ENCODE peak calls at places on chromosomes 2 and 18, in seven cellular contexts. V, O, Y, K, Z, X and J are unnamed samples.
A peak's percentile ranks its signal among the peaks of the same experiment; 100 is the strongest.

GRCh38 chr2:85795331-85796045 is 41.7 kb downstream of the ATOH8 start:
- DNase-seq in V (no peak), X (no peak), Y (no peak), K (no peak), Z (no peak), O (no peak), J (no peak)

GRCh38 chr2:85160946-85161625 is 27.9 kb downstream of the TCF7L1 start:
- DNase-seq in O (no peak), Y (peak; percentile 27), X (no peak), K (no peak), V (no peak), Z (no peak), J (no peak)

GRCh38 chr2:42859006-42859552 is 66.7 kb upstream of the HAAO start:
- DNase-seq in X (peak; percentile 90), V (peak; percentile 76), K (peak; percentile 94), Y (peak; percentile 78), Z (peak; percentile 81), O (peak; percentile 88), J (peak; percentile 60)

GRCh38 chr2:189528617-189529016 is 52.0 kb downstream of the SLC40A1 start:
- DNase-seq in Y (no peak), X (no peak), Z (no peak), V (no peak), O (no peak), K (no peak), J (no peak)

GRCh38 chr2:211879323-211879722 is 659.3 kb downstream of the ERBB4 start:
- DNase-seq in Z (peak; percentile 12), K (no peak), X (no peak), Y (peak; percentile 6), V (peak; percentile 31), O (no peak), J (no peak)

GRCh38 chr2:98501896-98502295 is 57.2 kb downstream of the INPP4A start:
- DNase-seq in Y (no peak), O (no peak), K (no peak), V (no peak), Z (no peak), X (peak; percentile 97), J (no peak)

GRCh38 chr2:128642801-128643200 is 324.1 kb upstream of the HS6ST1 start:
- DNase-seq in O (no peak), Y (no peak), X (no peak), Z (no peak), V (no peak), K (no peak), J (no peak)

GRCh38 chr18:79586436-79587297 is 92.9 kb upstream of the CTDP1 start:
- DNase-seq in Y (no peak), X (no peak), Z (no peak), V (no peak), K (no peak), O (no peak), J (peak; percentile 19)

GRCh38 chr18:35982404-35983114 is 10.1 kb downstream of the RMP24 start:
- DNase-seq in X (no peak), V (peak; percentile 25), Y (no peak), Z (peak; percentile 92), O (no peak), K (no peak), J (no peak)

GRCh38 chr2:130336877-130337734 is 5.6 kb upstream of the IMP4 start:
- DNase-seq in Z (peak; percentile 77), O (peak; percentile 95), V (peak; percentile 88), K (peak; percentile 96), Y (peak; percentile 94), X (peak; percentile 84), J (peak; percentile 94)

GRCh38 chr2:27705851-27706622 is 42.3 kb downstream of the SLC4A1AP start:
- DNase-seq in X (peak; percentile 10), Y (peak; percentile 87), K (no peak), V (peak; percentile 89), Z (peak; percentile 99), O (no peak), J (no peak)

GRCh38 chr2:47310801-47311560 is 92.0 kb upstream of the MSH2 start:
- DNase-seq in K (no peak), X (no peak), Z (no peak), V (no peak), O (no peak), Y (no peak), J (no peak)

GRCh38 chr2:170144758-170145157 is 33.2 kb upstream of the MYO3B start:
- DNase-seq in Z (no peak), V (no peak), K (no peak), O (no peak), X (no peak), Y (no peak), J (no peak)

GRCh38 chr2:166573393-166573792 is 79.3 kb upstream of the SCN7A start:
- DNase-seq in X (no peak), Z (peak; percentile 77), V (peak; percentile 56), K (no peak), O (peak; percentile 17), Y (peak; percentile 91), J (peak; percentile 38)

GRCh38 chr18:46916551-46917107 is 678 bp downstream of the PIAS2 start:
- DNase-seq in V (peak; percentile 57), K (peak; percentile 63), Z (peak; percentile 36), O (peak; percentile 23), Y (peak; percentile 54), X (peak; percentile 12), J (peak; percentile 39)

DNA sequence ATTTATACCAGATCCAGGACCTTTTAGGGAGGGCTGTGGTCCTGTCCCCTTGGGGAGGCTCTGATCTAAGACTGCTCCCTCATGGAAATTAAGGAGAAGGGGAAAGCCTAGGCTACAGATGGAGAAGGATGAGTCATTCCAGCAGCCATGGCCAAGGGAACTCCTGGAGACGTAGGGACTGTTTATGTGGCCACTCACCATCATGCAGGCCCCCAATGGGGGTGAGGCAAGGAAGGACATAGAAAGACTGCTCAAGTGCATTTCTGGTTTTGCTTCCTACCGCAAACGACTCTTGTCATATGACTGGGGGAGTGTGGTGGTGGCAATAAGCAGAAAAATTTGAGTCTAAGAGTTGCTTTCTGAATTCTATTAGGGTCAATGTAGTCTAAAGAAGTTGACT is 54.0 kb upstream of the CYP1B1 start:
- DNase-seq in Z (peak; percentile 50), K (no peak), Y (no peak), O (no peak), V (peak; percentile 57), X (peak; percentile 41), J (no peak)
- H3K18ac ChIP-seq in Z (no peak overlapping the region), K (no peak overlapping the region), Y (no peak overlapping the region), O (no peak overlapping the region), V (peak overlapping the region; percentile 70), X (no peak overlapping the region), J (no peak overlapping the region)

GRCh38 chr2:178361588-178361987 is 89.4 kb downstream of the PRKRA start:
- DNase-seq in K (no peak), X (no peak), Z (no peak), O (no peak), Y (no peak), V (no peak), J (no peak)

GRCh38 chr2:178365116-178365515 is 85.9 kb downstream of the PRKRA start:
- DNase-seq in O (no peak), K (no peak), Z (no peak), X (no peak), Y (no peak), V (no peak), J (no peak)

GRCh38 chr2:178363252-178363651 is 87.7 kb downstream of the PRKRA start:
- DNase-seq in V (peak; percentile 27), X (peak; percentile 35), Y (no peak), Z (peak; percentile 83), O (no peak), K (no peak), J (no peak)

GRCh38 chr2:178359192-178359912 is 91.6 kb downstream of the PRKRA start:
- DNase-seq in K (no peak), Z (no peak), X (no peak), O (no peak), V (no peak), Y (no peak), J (no peak)
- H3K18ac ChIP-seq in K (no peak overlapping the region), Z (no peak overlapping the region), X (no peak overlapping the region), O (no peak overlapping the region), V (no peak overlapping the region), Y (no peak overlapping the region), J (no peak overlapping the region)

DNA sequence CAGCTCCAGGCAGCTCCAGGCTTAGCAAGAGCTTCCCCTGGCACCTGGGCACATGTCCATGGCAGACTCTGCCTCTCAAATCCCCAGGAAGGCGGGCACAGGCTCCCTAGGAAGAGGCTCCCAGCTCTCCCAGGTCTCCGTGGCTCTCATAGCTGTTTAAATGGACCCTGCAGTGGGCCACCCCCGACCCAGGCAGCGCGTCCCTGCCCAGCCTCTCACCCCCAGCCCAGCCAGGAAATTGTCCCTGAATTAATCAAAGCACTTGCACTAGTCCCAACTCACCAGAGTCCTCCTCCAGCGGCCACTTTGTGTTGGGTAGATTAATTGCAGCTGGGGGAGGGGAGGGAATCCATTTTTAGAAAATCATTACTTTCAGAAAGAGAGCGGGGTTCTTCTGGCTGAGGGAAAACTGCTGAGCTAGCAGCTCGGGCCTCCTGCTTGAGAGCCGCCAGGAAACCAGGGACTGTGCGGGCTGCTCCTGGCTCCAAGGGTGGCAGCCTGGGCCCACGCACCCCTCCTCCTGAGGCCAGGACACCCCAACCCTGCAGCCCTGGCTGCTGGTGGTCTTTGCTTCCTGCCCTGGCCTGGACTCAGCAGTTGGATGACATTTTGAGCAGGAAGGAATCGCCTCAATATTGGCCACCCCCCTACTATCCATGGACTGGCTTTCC is 36.0 kb downstream of the SMAD7 start:
- DNase-seq in Z (no peak), O (no peak), Y (no peak), X (no peak), K (no peak), V (no peak), J (peak; percentile 27)
- H3K18ac ChIP-seq in Z (no peak overlapping the region), O (peak overlapping the region; percentile 92), Y (no peak overlapping the region), X (peak overlapping the region; percentile 50), K (no peak overlapping the region), V (peak overlapping the region; percentile 3), J (no peak overlapping the region)

DNA sequence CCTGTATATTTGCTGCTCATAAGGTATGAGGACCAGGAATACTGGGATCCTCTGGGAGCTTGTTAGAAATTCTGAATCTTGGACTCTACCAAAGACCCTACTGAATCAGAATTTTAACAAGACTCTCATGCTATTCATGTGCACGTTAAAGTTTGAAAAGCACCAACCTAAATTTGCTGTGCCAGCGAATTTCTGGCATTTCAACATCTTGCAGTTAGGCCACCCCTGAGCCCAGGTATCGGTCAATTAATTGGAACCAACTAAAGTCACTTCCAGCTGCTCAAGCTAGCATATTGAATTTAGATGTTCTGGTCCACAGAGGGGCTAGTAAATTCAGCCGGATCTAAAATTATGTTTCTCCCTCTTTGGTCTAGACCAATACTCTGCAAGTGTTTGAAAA is 72.3 kb downstream of the SKA1 start:
- DNase-seq in Z (no peak), V (no peak), K (no peak), Y (no peak), X (no peak), O (no peak), J (no peak)
- H3K18ac ChIP-seq in Z (no peak overlapping the region), V (no peak overlapping the region), K (no peak overlapping the region), Y (no peak overlapping the region), X (no peak overlapping the region), O (no peak overlapping the region), J (no peak overlapping the region)

GRCh38 chr18:8324343-8325065 is 284.7 kb upstream of the RAB12 start:
- DNase-seq in O (no peak), Z (no peak), V (no peak), X (no peak), Y (peak; percentile 16), K (no peak), J (no peak)
- H3K18ac ChIP-seq in O (no peak overlapping the region), Z (no peak overlapping the region), V (no peak overlapping the region), X (no peak overlapping the region), Y (no peak overlapping the region), K (no peak overlapping the region), J (no peak overlapping the region)

DNA sequence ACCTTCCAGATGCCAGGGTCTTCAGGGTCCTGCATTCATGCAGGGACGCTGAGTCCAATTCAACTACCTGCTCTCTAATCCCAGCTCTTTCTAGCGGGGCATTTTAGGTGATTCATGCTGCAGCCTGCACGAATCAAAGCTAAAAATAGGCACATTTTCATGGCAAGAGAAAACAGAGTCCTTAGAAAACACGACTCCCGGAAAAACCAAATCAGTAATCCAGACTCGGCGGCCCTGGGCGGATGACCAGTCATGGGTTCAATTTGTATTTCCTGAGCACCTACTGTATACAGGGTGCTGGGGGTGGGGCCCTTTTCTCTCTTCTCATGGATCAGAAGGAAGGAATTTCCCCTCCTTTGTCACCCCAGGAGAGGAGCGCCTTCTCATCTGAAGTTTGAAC is 64.4 kb downstream of the LONRF2 start:
- DNase-seq in Z (peak; percentile 53), X (no peak), K (no peak), V (peak; percentile 47), Y (no peak), O (no peak), J (no peak)
- H3K18ac ChIP-seq in Z (no peak overlapping the region), X (no peak overlapping the region), K (no peak overlapping the region), V (no peak overlapping the region), Y (no peak overlapping the region), O (no peak overlapping the region), J (no peak overlapping the region)